ENCODE peak calls at places on chromosome 21, in four cellular contexts. M, L, U and J are unnamed samples.

GRCh38 chr21:16070207-16070651 is 340.4 kb downstream of the USP25 start:
- DNase-seq in M (no peak), L (no peak), U (no peak), J (no peak)

GRCh38 chr21:32565856-32566465 is 19.4 kb downstream of the TCP10L start:
- DNase-seq in M (no peak), L (no peak), U (no peak), J (no peak)

GRCh38 chr21:25425156-25425555 is 182.1 kb downstream of the MRPL39 start:
- DNase-seq in M (no peak), L (no peak), U (no peak), J (no peak)

GRCh38 chr21:26332873-26333272 is 162.3 kb upstream of the APP start:
- DNase-seq in M (no peak), L (no peak), U (no peak), J (no peak)

GRCh38 chr21:21163904-21164303 is 165.7 kb downstream of the NCAM2 start:
- DNase-seq in M (peak; percentile 55), L (no peak), U (peak; percentile 40), J (peak; percentile 5)

GRCh38 chr21:14741237-14741636 is 195.1 kb upstream of the SAMSN1 start:
- DNase-seq in M (no peak), L (no peak), U (no peak), J (no peak)

GRCh38 chr21:25691931-25692330 is 42.8 kb downstream of the ATP5PF start:
- DNase-seq in M (no peak), L (no peak), U (no peak), J (no peak)

GRCh38 chr21:35234725-35235124 is 185.6 kb upstream of the RUNX1 start:
- DNase-seq in M (no peak), L (peak; percentile 33), U (no peak), J (no peak)

GRCh38 chr21:34126269-34126668 is 52.9 kb downstream of the MRPS6 start:
- DNase-seq in M (no peak), L (no peak), U (no peak), J (no peak)

GRCh38 chr21:43271452-43272020 is 102.7 kb downstream of the CRYAA start:
- DNase-seq in M (no peak), L (no peak), U (no peak), J (no peak)

GRCh38 chr21:40685121-40685630 is 161.8 kb downstream of the DSCAM start:
- DNase-seq in M (no peak), L (no peak), U (no peak), J (no peak)

GRCh38 chr21:41024341-41025056 is 143.5 kb upstream of the BACE2 start:
- DNase-seq in M (no peak), L (no peak), U (no peak), J (no peak)

GRCh38 chr21:26554365-26554764 is 18.7 kb downstream of the CYYR1 start:
- DNase-seq in M (no peak), L (no peak), U (no peak), J (no peak)

GRCh38 chr21:15616864-15617574 is 112.8 kb upstream of the USP25 start:
- DNase-seq in M (no peak), L (no peak), U (no peak), J (no peak)

GRCh38 chr21:29217818-29218252 is 80.9 kb upstream of the BACH1 start:
- DNase-seq in M (no peak), L (no peak), U (no peak), J (no peak)

GRCh38 chr21:29656504-29657227 is 283.1 kb downstream of the GRIK1 start:
- DNase-seq in M (peak; percentile 87), L (no peak), U (peak; percentile 44), J (no peak)

GRCh38 chr21:36910581-36911307 is 55.7 kb downstream of the HLCS start:
- DNase-seq in M (no peak), L (no peak), U (no peak), J (no peak)

GRCh38 chr21:33543505-33544129 is 779 bp downstream of the SON start:
- DNase-seq in M (no peak), L (no peak), U (peak; percentile 66), J (no peak)

GRCh38 chr21:44657635-44658183 is at the start of gene KRTAP12-3:
- DNase-seq in M (no peak), L (no peak), U (no peak), J (no peak)
- TF ChIP-seq SPI1 in M (no peak), L (no peak), U (no peak), J (no peak)

GRCh38 chr21:46226920-46227599 is 1.5 kb downstream of the LSS start:
- DNase-seq in M (no peak), L (peak; percentile 51), U (no peak), J (no peak)

GRCh38 chr21:46228345-46229051 is at the start of gene LSS:
- DNase-seq in M (peak; percentile 99), L (peak; percentile 83), U (peak; percentile 97), J (peak; percentile 97)

GRCh38 chr21:46227811-46228344 is 696 bp downstream of the LSS start:
- DNase-seq in M (no peak), L (no peak), U (no peak), J (no peak)

GRCh38 chr21:46229923-46230260 is 1.3 kb upstream of the LSS start:
- DNase-seq in M (no peak), L (no peak), U (no peak), J (no peak)

DNA sequence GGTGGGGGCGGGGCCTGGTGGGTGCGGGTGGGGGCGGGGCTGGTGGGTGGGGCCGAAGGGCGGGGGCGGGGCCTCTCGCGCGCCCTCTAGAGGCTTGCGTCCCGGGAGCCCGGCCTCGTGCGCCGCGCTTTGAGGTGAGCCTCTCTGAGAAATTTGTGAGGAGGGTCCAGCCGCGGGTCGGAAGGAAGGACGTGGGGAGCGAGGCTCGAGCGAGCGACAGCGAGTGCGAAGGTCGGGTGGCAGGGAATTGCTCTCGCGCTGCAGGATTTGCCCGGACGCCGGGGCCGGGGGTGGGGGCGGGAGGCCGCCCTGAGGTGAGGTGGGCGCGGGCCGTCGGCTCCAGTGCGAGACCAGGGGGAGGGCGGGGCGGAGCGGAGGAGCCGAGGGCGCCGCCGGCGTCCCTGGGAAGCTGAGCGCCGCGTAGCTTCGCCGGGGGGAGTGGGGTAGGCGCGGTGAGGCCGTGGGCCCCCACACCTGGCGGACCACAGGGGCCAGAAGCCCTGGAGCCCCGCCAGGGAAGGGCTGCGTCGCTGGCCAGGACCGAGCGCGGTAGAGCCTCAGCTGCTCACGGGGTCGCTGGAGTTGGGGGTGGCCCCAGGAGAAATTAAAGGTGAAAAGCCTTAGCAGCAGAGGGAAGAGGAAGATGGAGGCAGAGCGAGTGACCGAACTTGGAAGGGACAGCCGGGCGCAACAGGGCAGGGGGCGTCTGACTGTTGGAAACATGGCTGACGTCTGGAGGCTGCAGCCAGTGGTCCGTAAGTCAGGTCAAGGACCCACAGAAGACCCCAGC is 754 bp upstream of the LSS start:
- DNase-seq in M (peak; percentile 74), L (no peak), U (peak; percentile 5), J (peak; percentile 53)
- TF ChIP-seq SPI1 in M (no peak), L (no peak), U (no peak), J (no peak)

DNA sequence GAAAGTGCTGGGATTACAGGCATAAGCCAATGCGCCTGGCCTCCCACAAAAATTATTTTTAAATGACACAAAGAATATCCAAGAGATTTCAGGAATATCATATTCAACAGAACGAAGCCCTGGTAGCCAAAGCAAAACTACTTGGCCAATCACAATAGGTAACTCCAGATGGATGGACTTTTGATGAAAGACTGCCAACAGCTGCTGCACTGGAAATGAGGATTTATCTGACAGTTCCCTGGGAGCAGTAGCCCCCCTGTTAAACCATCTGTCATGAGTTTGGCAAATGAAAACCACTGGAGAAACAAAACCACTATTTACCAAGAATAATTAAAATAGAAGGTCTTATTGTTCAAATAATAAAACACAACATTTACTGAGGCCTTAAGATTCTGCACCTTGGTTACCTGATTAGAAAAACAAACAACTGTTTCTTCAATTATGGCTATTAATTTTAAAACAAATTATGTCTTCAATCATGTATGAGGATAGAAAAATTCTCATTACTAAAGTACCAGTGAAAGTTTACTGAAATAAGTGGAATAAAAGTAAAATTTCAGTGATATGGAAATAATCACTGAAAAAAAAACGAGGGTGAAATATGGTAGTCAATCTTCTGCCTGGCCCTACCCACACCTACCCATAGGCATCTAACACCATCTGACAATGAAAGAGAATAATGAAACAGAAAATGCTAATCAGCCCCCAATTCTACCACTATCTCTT is 34.3 kb upstream of the PSMG1 start:
- DNase-seq in M (no peak), L (no peak), U (no peak), J (no peak)
- TF ChIP-seq SPI1 in M (no peak), L (no peak), U (no peak), J (no peak)

DNA sequence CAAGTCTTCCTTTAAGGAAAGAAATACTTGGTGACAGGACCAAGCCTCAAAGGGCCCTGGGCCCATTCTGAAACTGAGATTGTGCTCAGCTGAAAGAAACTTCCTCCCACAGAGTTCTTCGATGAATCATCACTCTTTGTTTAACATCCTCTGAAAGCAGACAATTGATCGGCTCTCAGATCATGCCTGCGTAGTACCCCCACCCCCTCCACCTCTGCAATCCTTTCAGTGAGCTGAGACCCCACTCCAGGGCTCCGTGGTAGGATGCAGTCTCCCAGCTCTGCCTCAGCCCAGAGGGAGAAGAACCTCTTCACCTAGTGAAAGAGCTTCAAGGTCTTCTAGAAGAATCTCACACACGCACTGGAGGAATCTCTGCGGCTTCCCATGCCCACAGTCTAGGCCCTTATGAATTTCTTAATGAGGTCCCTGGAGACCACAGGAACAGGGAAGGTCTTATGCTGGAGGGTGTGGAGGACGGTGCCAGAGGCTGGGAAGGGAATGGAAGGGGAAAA is 104.9 kb upstream of the SOD1 start:
- DNase-seq in M (no peak), L (peak; percentile 46), U (no peak), J (no peak)
- TF ChIP-seq SPI1 in M (no peak), L (peak; percentile 3), U (no peak), J (no peak)

GRCh38 chr21:45032977-45033705 is 41.2 kb upstream of the ADARB1 start:
- DNase-seq in M (no peak), L (no peak), U (no peak), J (no peak)
- TF ChIP-seq SPI1 in M (no peak), L (no peak), U (no peak), J (no peak)

DNA sequence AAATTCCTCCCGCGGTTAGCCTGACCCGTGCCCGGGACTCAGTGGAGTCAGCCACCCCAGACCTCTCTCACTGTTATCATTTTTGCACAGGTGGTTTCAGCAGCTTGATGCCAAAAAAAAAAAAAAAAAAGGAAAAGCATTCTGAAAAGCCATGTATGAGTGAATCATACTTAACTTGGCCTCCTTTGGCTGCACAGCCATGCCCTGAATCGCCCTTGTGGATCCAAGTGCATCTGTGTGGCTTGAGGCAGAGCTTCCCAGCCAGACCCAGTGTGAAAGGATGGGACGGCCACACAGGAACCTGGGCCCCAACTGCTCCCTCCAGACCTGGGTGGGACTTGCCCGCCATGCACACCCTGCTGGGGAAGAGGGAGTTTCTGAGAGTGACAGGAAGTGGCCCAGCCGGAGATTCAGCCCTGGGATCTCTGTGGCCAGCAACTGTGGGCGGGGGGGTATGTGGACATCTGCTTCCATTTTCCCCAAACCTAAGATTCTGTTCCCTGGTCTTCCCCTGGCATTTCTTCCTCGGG is 8.6 kb downstream of the YBEY start:
- DNase-seq in M (peak; percentile 80), L (no peak), U (no peak), J (no peak)
- TF ChIP-seq SPI1 in M (peak; percentile 85), L (peak; percentile 45), U (no peak), J (peak; percentile 49)